ENCODE peak calls at places on chromosomes 2 and 18, in seven cellular contexts. I is lung microvascular endothelial cell, M is astrocyte of the spinal cord, Z is small intestine, O is dermis microvascular lymphatic vessel endothelial cell, U is non-pigmented ciliary epithelial cell, K is choroid plexus epithelial cell. X is an unnamed sample.
A peak's percentile ranks its signal among the peaks of the same experiment; 100 is the strongest.

GRCh38 chr2:112185131-112185530 is 46.9 kb downstream of the FBLN7 start:
- DNase-seq in I (no peak), M (no peak), Z (no peak), O (no peak), U (no peak), K (no peak), X (no peak)

GRCh38 chr18:8253943-8254342 is 355.3 kb upstream of the RAB12 start:
- DNase-seq in I (no peak), M (no peak), Z (no peak), O (no peak), U (no peak), K (no peak), X (no peak)

GRCh38 chr2:228731517-228731916 is 539.6 kb downstream of the PID1 start:
- DNase-seq in I (peak; percentile 65), M (peak; percentile 87), Z (no peak), O (no peak), U (peak; percentile 76), K (peak; percentile 91), X (no peak)

GRCh38 chr18:79884963-79885728 is 66.3 kb downstream of the SLC66A2 start:
- DNase-seq in I (no peak), M (no peak), Z (no peak), O (no peak), U (no peak), K (no peak), X (no peak)

GRCh38 chr2:85504434-85505261 is 34.3 kb upstream of the MAT2A start:
- DNase-seq in I (peak; percentile 98), M (peak; percentile 87), Z (peak; percentile 57), O (peak; percentile 89), U (peak; percentile 37), K (peak; percentile 81), X (no peak)

GRCh38 chr2:241637233-241638062 is at the start of gene ATG4B:
- DNase-seq in I (peak; percentile 92), M (peak; percentile 89), Z (peak; percentile 82), O (peak; percentile 78), U (no peak), K (peak; percentile 86), X (peak; percentile 94)

GRCh38 chr18:71643822-71644221 is 900.3 kb downstream of the CBLN2 start:
- DNase-seq in I (no peak), M (no peak), Z (no peak), O (no peak), U (no peak), K (no peak), X (no peak)

GRCh38 chr18:68467966-68468365 is 246.9 kb downstream of the TMX3 start:
- DNase-seq in I (no peak), M (no peak), Z (peak; percentile 27), O (no peak), U (no peak), K (no peak), X (no peak)

GRCh38 chr2:157592983-157593382 is 35.7 kb downstream of the ACVR1C start:
- DNase-seq in I (peak; percentile 5), M (peak; percentile 10), Z (no peak), O (no peak), U (no peak), K (peak; percentile 35), X (no peak)

GRCh38 chr2:160363961-160364733 is 129.5 kb downstream of the RBMS1 start:
- DNase-seq in I (no peak), M (no peak), Z (no peak), O (no peak), U (no peak), K (no peak), X (no peak)

GRCh38 chr18:25915907-25916306 is 174.5 kb downstream of the SS18 start:
- DNase-seq in I (no peak), M (no peak), Z (no peak), O (no peak), U (no peak), K (no peak), X (no peak)

GRCh38 chr2:126766295-126766694 is 110.3 kb downstream of the GYPC start:
- DNase-seq in I (no peak), M (no peak), Z (no peak), O (no peak), U (no peak), K (no peak), X (no peak)

GRCh38 chr2:14751581-14751980 is 119.1 kb downstream of the LRATD1 start:
- DNase-seq in I (no peak), M (no peak), Z (no peak), O (no peak), U (no peak), K (no peak), X (no peak)

GRCh38 chr2:113226462-113226861 is 52.3 kb downstream of the PAX8 start:
- DNase-seq in I (no peak), M (no peak), Z (no peak), O (no peak), U (no peak), K (no peak), X (no peak)

GRCh38 chr18:12098389-12098788 is 4.7 kb downstream of the ANKRD62 start:
- DNase-seq in I (no peak), M (no peak), Z (no peak), O (no peak), U (no peak), K (no peak), X (no peak)

GRCh38 chr18:63550068-63550467 is 7.9 kb downstream of the SERPINB12 start:
- DNase-seq in I (no peak), M (no peak), Z (no peak), O (no peak), U (no peak), K (no peak), X (no peak)

GRCh38 chr2:146623771-146624170 is 1221.1 kb upstream of the ACVR2A start:
- DNase-seq in I (no peak), M (peak; percentile 65), Z (no peak), O (no peak), U (no peak), K (peak; percentile 86), X (no peak)

GRCh38 chr2:239555566-239555895 is 154.7 kb upstream of the HDAC4 start:
- DNase-seq in I (no peak), M (no peak), Z (no peak), O (no peak), U (no peak), K (no peak), X (no peak)

GRCh38 chr18:43265465-43265864 is 11.8 kb downstream of the SYT4 start:
- DNase-seq in I (no peak), M (no peak), Z (no peak), O (no peak), U (no peak), K (no peak), X (no peak)

GRCh38 chr18:68893396-68893795 is 95.5 kb downstream of the CCDC102B start:
- DNase-seq in I (no peak), M (no peak), Z (no peak), O (no peak), U (no peak), K (no peak), X (no peak)

GRCh38 chr18:65725421-65726050 is 25.3 kb upstream of the CDH7 start:
- DNase-seq in I (no peak), M (no peak), Z (peak; percentile 26), O (no peak), U (no peak), K (peak; percentile 13), X (peak; percentile 66)

GRCh38 chr2:21358971-21359370 is 235.2 kb downstream of the TDRD15 start:
- DNase-seq in I (no peak), M (no peak), Z (no peak), O (no peak), U (no peak), K (peak; percentile 6), X (peak; percentile 13)

GRCh38 chr2:102392942-102393341 is 30.0 kb upstream of the IL18RAP start:
- DNase-seq in I (no peak), M (no peak), Z (no peak), O (no peak), U (no peak), K (no peak), X (no peak)

GRCh38 chr2:144325086-144325485 is 194.8 kb downstream of the ZEB2 start:
- DNase-seq in I (no peak), M (peak; percentile 49), Z (peak; percentile 48), O (no peak), U (peak; percentile 40), K (peak; percentile 40), X (no peak)